ENCODE peak calls at places on chromosomes 7 and 10, in nine cellular contexts. C, Z, U, X, J, B, H, A and V are unnamed samples.

GRCh38 chr7:127550247-127550646 is 35.1 kb downstream of the GCC1 start:
- DNase-seq in U (no peak), J (no peak), C (no peak), X (no peak), H (no peak), A (no peak), Z (no peak), B (no peak), V (no peak)

GRCh38 chr10:34815174-34816066 is at the start of gene PARD3:
- DNase-seq in X (peak; percentile 42), B (peak; percentile 79), A (peak; percentile 83), H (no peak), C (peak; percentile 86), U (peak; percentile 73), Z (no peak), J (peak; percentile 72), V (peak; percentile 92)

GRCh38 chr10:63713191-63714144 is 192.3 kb downstream of the REEP3 start:
- DNase-seq in C (no peak), U (no peak), J (no peak), H (no peak), Z (no peak), A (no peak), B (peak; percentile 69), X (no peak), V (no peak)

GRCh38 chr10:133336131-133337078 is at the start of gene CALY:
- DNase-seq in B (no peak), J (peak; percentile 72), A (no peak), U (peak; percentile 43), Z (peak; percentile 88), X (no peak), H (peak; percentile 93), C (no peak), V (peak; percentile 92)

GRCh38 chr10:87598700-87599099 is 61.0 kb upstream of the PAPSS2 start:
- DNase-seq in Z (no peak), B (no peak), C (no peak), U (no peak), J (no peak), X (no peak), A (no peak), H (no peak), V (no peak)

GRCh38 chr10:112713411-112713810 is 236.6 kb upstream of the TCF7L2 start:
- DNase-seq in A (no peak), H (no peak), X (no peak), B (no peak), Z (no peak), J (no peak), U (no peak), C (no peak), V (no peak)

GRCh38 chr10:122164815-122165491 is 106.1 kb upstream of the BTBD16 start:
- DNase-seq in H (no peak), U (no peak), Z (no peak), J (no peak), B (no peak), A (no peak), C (no peak), X (no peak), V (no peak)

GRCh38 chr10:3104251-3104918 is 37.0 kb downstream of the PFKP start:
- DNase-seq in X (no peak), A (no peak), B (no peak), C (no peak), H (no peak), U (no peak), J (no peak), Z (no peak), V (no peak)

GRCh38 chr7:81112731-81113130 is 193.9 kb upstream of the SEMA3C start:
- DNase-seq in X (no peak), C (no peak), A (no peak), Z (no peak), J (no peak), H (no peak), U (no peak), B (no peak), V (no peak)

GRCh38 chr7:81114682-81115081 is 195.8 kb upstream of the SEMA3C start:
- DNase-seq in H (no peak), C (no peak), J (no peak), B (no peak), Z (no peak), U (no peak), X (peak; percentile 14), A (no peak), V (no peak)

GRCh38 chr7:81111358-81111757 is 192.5 kb upstream of the SEMA3C start:
- DNase-seq in U (no peak), B (no peak), J (no peak), Z (no peak), A (no peak), C (no peak), X (peak; percentile 89), H (no peak), V (no peak)

GRCh38 chr7:81110673-81111072 is 191.8 kb upstream of the SEMA3C start:
- DNase-seq in C (no peak), A (no peak), B (no peak), H (no peak), Z (no peak), X (no peak), U (no peak), J (no peak), V (no peak)

DNA sequence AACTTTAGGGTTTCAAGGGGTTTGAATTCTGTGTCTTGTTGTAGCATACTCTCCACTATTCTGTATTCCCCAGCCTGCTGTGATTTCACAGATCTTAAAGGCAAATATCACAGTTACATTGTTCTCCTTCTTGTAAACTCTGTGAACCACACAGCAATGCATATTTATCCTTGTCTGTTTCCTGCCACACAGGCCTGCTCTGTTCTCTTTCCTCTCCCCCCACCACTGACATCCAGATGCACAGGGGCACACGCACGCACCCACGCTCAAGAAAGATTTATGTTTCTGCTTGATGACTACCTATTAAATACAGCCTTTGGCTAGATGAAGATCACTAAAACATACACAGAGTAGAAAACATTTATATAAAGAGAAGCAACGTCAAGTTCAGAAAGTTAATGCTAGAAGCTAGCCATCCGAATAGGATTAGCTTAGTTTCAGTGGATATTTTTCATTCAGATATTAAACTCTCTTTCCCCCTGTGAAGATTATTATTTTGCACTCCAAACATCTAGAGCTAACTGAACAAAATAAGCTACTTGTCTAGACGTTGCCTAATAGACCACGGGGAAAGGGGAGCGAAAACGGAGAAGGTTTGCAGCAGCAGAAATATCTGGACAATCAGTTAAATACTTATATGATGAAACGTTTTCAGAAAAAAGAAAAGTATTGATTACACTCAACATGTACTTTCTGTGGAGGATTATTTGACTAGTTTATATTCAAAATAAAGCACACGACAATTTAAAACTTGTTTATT is 193.1 kb upstream of the SEMA3C start:
- DNase-seq in A (no peak), X (no peak), B (no peak), C (no peak), Z (no peak), H (no peak), U (no peak), J (no peak), V (no peak)
- H3K27ac ChIP-seq in A (no peak overlapping the region), X (no peak overlapping the region), B (no peak overlapping the region), C (no peak overlapping the region), Z (no peak overlapping the region), H (no peak overlapping the region), U (no peak overlapping the region), J (peak overlapping the region; percentile 10), V (no peak overlapping the region)

DNA sequence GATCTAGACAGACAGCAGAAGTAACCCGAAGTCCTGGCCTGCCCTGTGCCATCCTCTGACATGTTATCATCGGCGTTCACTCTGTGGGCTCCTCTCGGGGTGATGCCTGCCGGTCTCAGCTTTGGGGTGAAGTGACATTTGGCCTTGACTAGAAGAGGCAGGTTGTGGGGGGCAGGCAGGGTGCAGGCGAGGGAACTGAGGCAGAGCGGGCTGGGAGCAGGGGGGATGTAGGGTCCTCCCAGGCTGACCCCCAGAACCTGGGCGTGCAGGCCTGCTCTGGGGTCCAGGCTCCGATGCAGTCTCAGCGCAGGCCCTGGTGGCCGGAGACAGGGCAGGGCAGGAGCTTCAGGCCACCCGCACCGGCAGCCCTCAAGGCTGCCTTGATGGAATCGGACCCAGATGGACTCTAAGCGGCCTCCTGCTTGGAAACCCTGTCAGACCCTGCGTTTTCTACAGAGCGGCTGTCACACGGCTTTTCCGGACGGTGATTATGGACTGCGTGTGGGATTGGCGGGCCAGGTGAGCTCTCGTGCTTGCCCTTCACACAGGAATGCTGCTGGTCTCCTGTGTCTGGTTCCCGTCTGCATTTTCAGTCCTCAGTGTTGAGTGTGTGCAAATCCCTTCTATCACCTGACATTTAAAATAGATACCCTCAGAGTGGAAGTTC is 842 bp upstream of the JAKMIP3 start:
- DNase-seq in B (no peak), H (no peak), A (no peak), J (no peak), X (no peak), C (peak; percentile 44), U (no peak), Z (no peak), V (peak; percentile 69)
- H3K27ac ChIP-seq in B (no peak overlapping the region), H (no peak overlapping the region), A (no peak overlapping the region), J (peak overlapping the region; percentile 94), X (no peak overlapping the region), C (no peak overlapping the region), U (no peak overlapping the region), Z (no peak overlapping the region), V (no peak overlapping the region)

DNA sequence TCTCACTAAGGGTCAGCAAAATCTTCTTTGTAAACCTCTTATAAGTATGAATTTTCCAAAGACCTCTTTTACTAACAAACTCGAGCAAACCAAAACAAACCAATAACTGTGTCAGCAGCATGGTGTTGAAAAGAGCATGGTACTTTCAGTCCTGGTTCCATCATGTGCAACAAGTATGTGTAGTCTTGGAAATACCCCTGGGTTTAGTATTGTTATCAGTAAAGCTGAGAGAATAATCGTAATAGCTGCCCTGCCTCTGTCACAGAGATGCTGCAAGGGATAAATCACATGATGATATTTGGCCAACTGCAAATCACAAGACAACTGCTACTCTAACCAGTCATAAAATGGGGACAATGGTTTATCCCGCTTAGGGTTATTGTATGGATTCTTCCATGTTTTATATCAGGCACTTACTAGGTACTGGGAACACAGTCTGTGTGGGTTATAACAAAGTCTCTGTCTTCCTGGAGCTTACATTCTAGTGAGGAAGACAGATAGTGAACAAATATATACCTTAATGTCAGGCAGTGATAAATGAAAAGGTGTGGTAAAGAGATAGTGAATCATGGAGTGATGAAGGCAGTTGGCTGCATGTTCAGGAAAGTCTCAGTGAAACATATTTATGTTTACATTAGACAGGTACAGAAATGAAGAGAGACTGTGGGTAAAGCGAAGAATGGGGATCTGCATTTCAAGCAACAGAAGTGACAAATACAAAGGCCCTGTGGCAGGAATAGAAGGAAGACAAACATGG is 60.5 kb upstream of the C10orf90 start:
- DNase-seq in C (no peak), X (no peak), Z (no peak), U (no peak), H (no peak), A (no peak), B (no peak), J (no peak), V (no peak)
- H3K27ac ChIP-seq in C (no peak overlapping the region), X (no peak overlapping the region), Z (no peak overlapping the region), U (no peak overlapping the region), H (no peak overlapping the region), A (no peak overlapping the region), B (no peak overlapping the region), J (no peak overlapping the region), V (no peak overlapping the region)

DNA sequence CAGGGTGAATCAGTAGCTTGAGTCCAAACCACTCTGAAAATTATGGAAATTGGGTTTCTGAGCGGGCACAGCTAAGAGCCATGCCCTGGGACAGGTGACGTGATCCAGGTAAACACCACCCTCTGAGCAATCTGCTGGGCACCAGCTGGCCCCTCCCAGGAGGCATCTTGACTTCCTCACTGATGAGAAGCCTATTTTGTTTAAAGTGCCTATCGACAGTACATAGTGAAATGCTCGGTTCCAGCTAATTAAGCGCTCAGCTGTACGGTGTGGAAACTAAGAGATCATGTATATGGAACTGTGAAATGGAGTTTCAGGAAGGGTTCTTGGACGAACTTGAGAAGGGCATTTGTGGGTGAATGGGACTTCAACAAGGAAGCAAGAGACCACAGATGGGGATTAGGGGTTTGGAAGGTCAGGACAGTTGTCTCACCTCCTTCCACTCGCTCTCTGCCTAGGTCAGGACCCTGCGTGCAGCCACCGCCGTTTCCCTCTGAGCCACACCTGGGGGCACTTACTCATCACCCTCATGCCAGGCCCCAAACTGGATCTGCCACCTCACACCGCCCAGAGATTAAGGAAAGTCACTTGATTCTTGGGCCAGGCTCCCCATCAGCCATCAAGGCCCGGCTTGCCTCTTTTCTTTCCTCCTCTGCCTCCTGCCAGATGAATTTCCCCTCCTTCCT is 3.2 kb downstream of the ITPRIP start:
- DNase-seq in B (no peak), H (no peak), C (no peak), J (no peak), U (no peak), A (no peak), Z (no peak), X (peak; percentile 33), V (peak; percentile 76)
- H3K27ac ChIP-seq in B (no peak overlapping the region), H (no peak overlapping the region), C (no peak overlapping the region), J (peak overlapping the region; percentile 93), U (peak overlapping the region; percentile 99), A (no peak overlapping the region), Z (peak overlapping the region; percentile 92), X (no peak overlapping the region), V (peak overlapping the region; percentile 99)